ENCODE peak calls at places on chromosomes 7 and 10, in eight cellular contexts. K is cardiac muscle cell, P is neuronal stem cell, F is MG63, J is SJSA1, V is HCT116, A is tibial nerve, B is astrocyte. U is an unnamed sample.

GRCh38 chr10:32929634-32930033 is 28.4 kb downstream of the ITGB1 start:
- DNase-seq in A (no peak), V (no peak), J (no peak), P (no peak), B (peak; percentile 66), F (no peak), K (no peak), U (no peak)

GRCh38 chr7:114243019-114243507 is 171.6 kb upstream of the FOXP2 start:
- DNase-seq in V (peak; percentile 63), F (no peak), A (no peak), K (no peak), B (peak; percentile 64), J (no peak), P (no peak), U (no peak)

GRCh38 chr7:94556028-94556427 is 46.4 kb downstream of the CASD1 start:
- DNase-seq in A (no peak), B (no peak), J (no peak), K (no peak), F (no peak), V (no peak), P (no peak), U (no peak)

GRCh38 chr7:134016223-134016941 is 110.8 kb upstream of the LRGUK start:
- DNase-seq in B (peak; percentile 10), K (peak; percentile 65), J (no peak), F (no peak), V (peak; percentile 12), P (peak; percentile 26), A (no peak), U (peak; percentile 57)

GRCh38 chr7:468681-469590 is 50.7 kb downstream of the PDGFA start:
- DNase-seq in A (no peak), V (no peak), B (peak; percentile 55), F (no peak), P (no peak), J (peak; percentile 19), K (no peak), U (peak; percentile 51)

GRCh38 chr7:5428470-5429252 is 5.0 kb upstream of the TNRC18 start:
- DNase-seq in J (no peak), F (peak; percentile 85), K (peak; percentile 52), P (no peak), A (peak; percentile 61), B (peak; percentile 86), V (no peak), U (peak; percentile 83)

GRCh38 chr10:31669367-31669766 is 259.3 kb downstream of the ARHGAP12 start:
- DNase-seq in J (no peak), F (peak; percentile 84), V (no peak), A (no peak), K (no peak), B (no peak), P (no peak), U (no peak)

GRCh38 chr7:84469034-84469433 is 274.4 kb upstream of the SEMA3A start:
- DNase-seq in B (peak; percentile 19), J (no peak), A (no peak), K (no peak), P (no peak), V (no peak), F (no peak), U (peak; percentile 61)

GRCh38 chr7:131110294-131111080 is 217.2 kb upstream of the MKLN1 start:
- DNase-seq in K (no peak), V (no peak), A (peak; percentile 17), B (no peak), P (peak; percentile 6), F (peak; percentile 8), J (no peak), U (peak; percentile 48)

GRCh38 chr7:11168622-11169170 is 195.0 kb downstream of the PHF14 start:
- DNase-seq in B (no peak), A (no peak), V (no peak), P (no peak), K (no peak), J (no peak), F (no peak), U (no peak)

GRCh38 chr10:35347088-35347487 is 10.8 kb downstream of the CCNY start:
- DNase-seq in B (no peak), P (no peak), F (no peak), J (no peak), A (no peak), V (no peak), K (no peak), U (no peak)

DNA sequence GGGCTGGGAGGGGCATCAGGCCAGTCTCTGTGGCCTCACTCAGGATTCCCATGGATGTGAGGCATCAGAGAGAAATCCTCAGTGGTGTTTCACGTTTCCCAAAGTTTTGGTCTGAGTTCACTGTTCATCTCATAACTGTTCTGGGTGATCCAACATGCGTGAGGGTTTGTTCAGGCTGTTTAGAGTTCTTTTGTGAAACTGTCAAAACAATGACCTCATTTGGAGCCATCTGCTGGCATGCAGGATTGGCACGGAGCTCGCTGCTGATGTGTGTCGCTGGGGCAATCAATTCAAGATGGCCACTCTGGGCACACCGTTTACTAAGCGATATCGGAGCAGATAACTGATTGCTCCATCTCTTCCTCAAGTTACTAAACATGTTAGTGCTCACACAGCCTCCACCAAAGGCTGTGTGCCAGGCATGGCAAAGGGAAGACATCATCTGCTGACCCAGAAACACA is 365.6 kb downstream of the WDR11 start:
- DNase-seq in J (peak; percentile 56), F (peak; percentile 50), P (no peak), B (no peak), K (no peak), A (peak; percentile 15), V (no peak), U (no peak)
- H3K27me3 ChIP-seq in J (no peaks in the 10 kb centered on the region), F (no peaks in the 10 kb centered on the region), P (no peaks in the 10 kb centered on the region), B (no peaks in the 10 kb centered on the region), K (no peaks in the 10 kb centered on the region), A (no peaks in the 10 kb centered on the region), V (peaks cover 13% of the 10 kb centered on the region), U (no peaks in the 10 kb centered on the region)

GRCh38 chr7:96679886-96680285 is 29.8 kb downstream of the SEM1 start:
- DNase-seq in F (no peak), J (no peak), A (no peak), K (no peak), B (no peak), V (no peak), P (no peak), U (no peak)

GRCh38 chr7:96689414-96689813 is 20.2 kb downstream of the SEM1 start:
- DNase-seq in K (no peak), J (no peak), P (no peak), B (no peak), A (no peak), F (no peak), V (no peak), U (no peak)

GRCh38 chr7:96686305-96686704 is 23.3 kb downstream of the SEM1 start:
- DNase-seq in P (no peak), V (no peak), B (peak; percentile 33), J (no peak), K (no peak), A (no peak), F (no peak), U (no peak)

GRCh38 chr7:96685755-96686154 is 23.9 kb downstream of the SEM1 start:
- DNase-seq in P (no peak), F (no peak), K (no peak), A (no peak), V (no peak), J (no peak), B (no peak), U (no peak)

GRCh38 chr7:96685353-96685752 is 24.3 kb downstream of the SEM1 start:
- DNase-seq in P (no peak), K (no peak), V (no peak), B (no peak), J (no peak), A (no peak), F (no peak), U (no peak)
- H3K36me3 ChIP-seq in P (no peaks in the 10 kb centered on the region), K (peaks cover 12% of the 10 kb centered on the region), V (peaks cover 4% of the 10 kb centered on the region), B (no peaks in the 10 kb centered on the region), J (peaks cover 19% of the 10 kb centered on the region), A (no peaks in the 10 kb centered on the region), F (peaks cover 12% of the 10 kb centered on the region), U (no peaks in the 10 kb centered on the region)

GRCh38 chr7:128906001-128906765 is 4.3 kb downstream of the KCP start:
- DNase-seq in K (no peak), B (no peak), J (no peak), A (no peak), F (no peak), P (no peak), V (no peak), U (no peak)
- H3K27me3 ChIP-seq in K (peaks cover 10% of the 10 kb centered on the region), B (peaks cover 21% of the 10 kb centered on the region), J (peaks cover 21% of the 10 kb centered on the region), A (no peaks in the 10 kb centered on the region), F (no peaks in the 10 kb centered on the region), P (peaks cover 13% of the 10 kb centered on the region), V (no peaks in the 10 kb centered on the region), U (peaks cover 22% of the 10 kb centered on the region)

GRCh38 chr7:128092221-128092620 is 61.0 kb upstream of the LRRC4 start:
- DNase-seq in F (no peak), B (no peak), A (no peak), P (no peak), V (no peak), K (no peak), J (no peak), U (no peak)

GRCh38 chr7:128094686-128095085 is 63.4 kb upstream of the LRRC4 start:
- DNase-seq in B (no peak), K (no peak), P (no peak), V (no peak), A (no peak), J (no peak), F (no peak), U (no peak)

GRCh38 chr7:128091106-128091505 is 59.9 kb upstream of the LRRC4 start:
- DNase-seq in F (peak; percentile 45), V (no peak), J (no peak), A (no peak), B (no peak), P (no peak), K (no peak), U (no peak)

GRCh38 chr7:128094111-128094570 is 62.9 kb upstream of the LRRC4 start:
- DNase-seq in B (peak; percentile 20), A (no peak), F (no peak), V (no peak), K (no peak), J (no peak), P (no peak), U (no peak)

GRCh38 chr7:128093606-128094005 is 62.4 kb upstream of the LRRC4 start:
- DNase-seq in F (no peak), A (no peak), J (no peak), B (no peak), V (no peak), P (no peak), K (no peak), U (no peak)
- H3K36me3 ChIP-seq in F (no peaks in the 10 kb centered on the region), A (no peaks in the 10 kb centered on the region), J (peaks cover 35% of the 10 kb centered on the region), B (peaks cover 14% of the 10 kb centered on the region), V (peaks cover 4% of the 10 kb centered on the region), P (peaks cover 16% of the 10 kb centered on the region), K (peaks cover 13% of the 10 kb centered on the region), U (peaks cover 10% of the 10 kb centered on the region)

DNA sequence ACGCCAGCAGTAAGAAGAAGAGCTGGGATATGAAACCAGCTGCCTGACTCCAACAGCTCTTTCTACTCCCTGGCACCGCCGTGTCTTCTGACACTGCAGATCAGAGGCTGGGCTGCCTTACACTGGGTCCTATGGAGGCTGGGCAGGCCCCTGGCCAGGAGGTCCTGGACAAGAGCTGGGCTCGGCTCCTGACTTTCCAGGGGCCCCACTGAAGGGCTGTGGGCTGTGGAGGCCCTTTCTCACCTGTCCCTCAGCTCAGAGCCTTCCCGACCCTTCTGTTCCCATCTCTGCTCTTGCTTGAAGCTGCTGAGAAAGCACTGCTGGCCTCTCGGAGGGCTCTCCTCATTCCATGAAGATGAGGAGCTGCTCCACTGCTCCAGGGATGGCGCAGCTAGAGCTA is 85.9 kb upstream of the UNC5B start:
- DNase-seq in P (no peak), B (no peak), A (no peak), J (no peak), V (no peak), F (no peak), K (no peak), U (no peak)
- H3K27me3 ChIP-seq in P (no peaks in the 10 kb centered on the region), B (peaks cover 14% of the 10 kb centered on the region), A (no peaks in the 10 kb centered on the region), J (peaks cover 19% of the 10 kb centered on the region), V (peaks cover 7% of the 10 kb centered on the region), F (peaks cover 6% of the 10 kb centered on the region), K (no peaks in the 10 kb centered on the region), U (peaks cover 31% of the 10 kb centered on the region)

GRCh38 chr10:97754726-97755125 is 17.1 kb downstream of the SFRP5 start:
- DNase-seq in K (no peak), P (no peak), J (no peak), V (no peak), A (no peak), F (no peak), B (no peak), U (no peak)
- H3K36me3 ChIP-seq in K (peaks cover 36% of the 10 kb centered on the region), P (peaks cover 33% of the 10 kb centered on the region), J (peaks cover 78% of the 10 kb centered on the region), V (peaks cover 52% of the 10 kb centered on the region), A (peaks cover 2% of the 10 kb centered on the region), F (peaks cover 54% of the 10 kb centered on the region), B (peaks cover 27% of the 10 kb centered on the region), U (peaks cover 13% of the 10 kb centered on the region)

U was measured in endothelial cell of umbilical vein.